ENCODE peak calls at places on chromosomes 3 and 15, in five cellular contexts. One of them, this sample, is unnamed.

GRCh38 chr3:123650101-123650500 is 65.2 kb upstream of the HACD2 start:
- DNase-seq in heart left ventricle: no peak
- DNase-seq in body of pancreas: no peak
- DNase-seq in A673: no peak
- DNase-seq in HCT116: no peak
- DNase-seq in this sample: no peak

GRCh38 chr3:68249265-68249664 is 594.9 kb upstream of the SUCLG2 start:
- DNase-seq in heart left ventricle: no peak
- DNase-seq in body of pancreas: no peak
- DNase-seq in A673: no peak
- DNase-seq in HCT116: no peak
- DNase-seq in this sample: no peak

GRCh38 chr15:66835558-66835878 is 133.5 kb downstream of the SMAD6 start:
- DNase-seq in heart left ventricle: peak; percentile 55
- DNase-seq in body of pancreas: no peak
- DNase-seq in A673: no peak
- DNase-seq in HCT116: no peak
- DNase-seq in this sample: no peak

GRCh38 chr3:45798034-45798433 is 1.7 kb upstream of the SLC6A20 start:
- DNase-seq in heart left ventricle: no peak
- DNase-seq in body of pancreas: no peak
- DNase-seq in A673: no peak
- DNase-seq in HCT116: no peak
- DNase-seq in this sample: no peak

GRCh38 chr15:25693321-25694237 is 169.5 kb downstream of the ATP10A start:
- DNase-seq in heart left ventricle: no peak
- DNase-seq in body of pancreas: no peak
- DNase-seq in A673: no peak
- DNase-seq in HCT116: no peak
- DNase-seq in this sample: no peak

GRCh38 chr15:74178326-74179100 is 5.0 kb downstream of the ISLR start:
- DNase-seq in heart left ventricle: peak; percentile 15
- DNase-seq in body of pancreas: no peak
- DNase-seq in A673: no peak
- DNase-seq in HCT116: no peak
- DNase-seq in this sample: no peak

GRCh38 chr3:108322352-108322751 is 26.0 kb downstream of the HHLA2 start:
- DNase-seq in heart left ventricle: no peak
- DNase-seq in body of pancreas: no peak
- DNase-seq in A673: peak; percentile 3
- DNase-seq in HCT116: no peak
- DNase-seq in this sample: no peak

GRCh38 chr15:88238618-88239430 is 17.7 kb downstream of the NTRK3 start:
- DNase-seq in heart left ventricle: no peak
- DNase-seq in body of pancreas: no peak
- DNase-seq in A673: no peak
- DNase-seq in HCT116: no peak
- DNase-seq in this sample: no peak

GRCh38 chr3:50165388-50166308 is 10.5 kb downstream of the SEMA3F start:
- DNase-seq in heart left ventricle: no peak
- DNase-seq in body of pancreas: no peak
- DNase-seq in A673: no peak
- DNase-seq in HCT116: no peak
- DNase-seq in this sample: peak; percentile 67

GRCh38 chr3:16478516-16478915 is 35.0 kb downstream of the RFTN1 start:
- DNase-seq in heart left ventricle: peak; percentile 49
- DNase-seq in body of pancreas: no peak
- DNase-seq in A673: no peak
- DNase-seq in HCT116: no peak
- DNase-seq in this sample: no peak

GRCh38 chr15:98689431-98689861 is 41.1 kb downstream of the IGF1R start:
- DNase-seq in heart left ventricle: no peak
- DNase-seq in body of pancreas: no peak
- DNase-seq in A673: no peak
- DNase-seq in HCT116: no peak
- DNase-seq in this sample: no peak

GRCh38 chr3:60086811-60087210 is 1037.0 kb upstream of the CFAP20DC start:
- DNase-seq in heart left ventricle: no peak
- DNase-seq in body of pancreas: no peak
- DNase-seq in A673: peak; percentile 1
- DNase-seq in HCT116: peak; percentile 32
- DNase-seq in this sample: no peak

GRCh38 chr3:127662051-127662469 is 10.7 kb upstream of the ABTB1 start:
- DNase-seq in heart left ventricle: no peak
- DNase-seq in body of pancreas: no peak
- DNase-seq in A673: no peak
- DNase-seq in HCT116: no peak
- DNase-seq in this sample: no peak

GRCh38 chr3:178900244-178900643 is 171.4 kb downstream of the ZMAT3 start:
- DNase-seq in heart left ventricle: no peak
- DNase-seq in body of pancreas: no peak
- DNase-seq in A673: no peak
- DNase-seq in HCT116: no peak
- DNase-seq in this sample: no peak

GRCh38 chr15:68682906-68683490 is 104.2 kb downstream of the CORO2B start:
- DNase-seq in heart left ventricle: no peak
- DNase-seq in body of pancreas: no peak
- DNase-seq in A673: no peak
- DNase-seq in HCT116: no peak
- DNase-seq in this sample: peak; percentile 7

GRCh38 chr3:52278510-52279069 is at the start of gene WDR82:
- DNase-seq in heart left ventricle: peak; percentile 98
- DNase-seq in body of pancreas: peak; percentile 98
- DNase-seq in A673: peak; percentile 90
- DNase-seq in HCT116: peak; percentile 79
- DNase-seq in this sample: peak; percentile 99

GRCh38 chr15:89806565-89807550 is 7.8 kb downstream of the ANPEP start:
- DNase-seq in heart left ventricle: no peak
- DNase-seq in body of pancreas: peak; percentile 97
- DNase-seq in A673: no peak
- DNase-seq in HCT116: no peak
- DNase-seq in this sample: no peak

GRCh38 chr3:183224581-183224980 is 28.5 kb upstream of the B3GNT5 start:
- DNase-seq in heart left ventricle: no peak
- DNase-seq in body of pancreas: no peak
- DNase-seq in A673: no peak
- DNase-seq in HCT116: no peak
- DNase-seq in this sample: no peak

GRCh38 chr15:66124626-66125025 is 128.9 kb downstream of the MEGF11 start:
- DNase-seq in heart left ventricle: no peak
- DNase-seq in body of pancreas: no peak
- DNase-seq in A673: no peak
- DNase-seq in HCT116: no peak
- DNase-seq in this sample: no peak

GRCh38 chr3:25155696-25156471 is 272.2 kb upstream of the RARB start:
- DNase-seq in heart left ventricle: no peak
- DNase-seq in body of pancreas: no peak
- DNase-seq in A673: no peak
- DNase-seq in HCT116: no peak
- DNase-seq in this sample: no peak

GRCh38 chr3:99848433-99848832 is 30.8 kb downstream of the CMSS1 start:
- DNase-seq in heart left ventricle: no peak
- DNase-seq in body of pancreas: no peak
- DNase-seq in A673: no peak
- DNase-seq in HCT116: no peak
- DNase-seq in this sample: no peak

GRCh38 chr3:99845335-99845734 is 27.7 kb downstream of the CMSS1 start:
- DNase-seq in heart left ventricle: no peak
- DNase-seq in body of pancreas: no peak
- DNase-seq in A673: no peak
- DNase-seq in HCT116: no peak
- DNase-seq in this sample: no peak

GRCh38 chr3:99843590-99844260 is 26.1 kb downstream of the CMSS1 start:
- DNase-seq in heart left ventricle: no peak
- DNase-seq in body of pancreas: peak; percentile 42
- DNase-seq in A673: no peak
- DNase-seq in HCT116: no peak
- DNase-seq in this sample: peak; percentile 21

GRCh38 chr3:99846472-99846871 is 28.8 kb downstream of the CMSS1 start:
- DNase-seq in heart left ventricle: no peak
- DNase-seq in body of pancreas: no peak
- DNase-seq in A673: peak; percentile 53
- DNase-seq in HCT116: no peak
- DNase-seq in this sample: peak; percentile 48

GRCh38 chr3:99845999-99846398 is 28.3 kb downstream of the CMSS1 start:
- DNase-seq in heart left ventricle: no peak
- DNase-seq in body of pancreas: no peak
- DNase-seq in A673: no peak
- DNase-seq in HCT116: no peak
- DNase-seq in this sample: no peak
- H3K27ac ChIP-seq in heart left ventricle: peak overlapping the region; percentile 73
- H3K27ac ChIP-seq in body of pancreas: no peak overlapping the region
- H3K27ac ChIP-seq in A673: no peak overlapping the region
- H3K27ac ChIP-seq in HCT116: no peak overlapping the region
- H3K27ac ChIP-seq in this sample: no peak overlapping the region

GRCh38 chr3:12999147-13000140 is 73.8 kb downstream of the IQSEC1 start:
- DNase-seq in heart left ventricle: peak; percentile 93
- DNase-seq in body of pancreas: peak; percentile 48
- DNase-seq in A673: no peak
- DNase-seq in HCT116: peak; percentile 74
- DNase-seq in this sample: peak; percentile 23

GRCh38 chr3:12995389-12996180 is 77.6 kb downstream of the IQSEC1 start:
- DNase-seq in heart left ventricle: peak; percentile 5
- DNase-seq in body of pancreas: no peak
- DNase-seq in A673: no peak
- DNase-seq in HCT116: no peak
- DNase-seq in this sample: peak; percentile 21

GRCh38 chr3:12997387-12997786 is 75.8 kb downstream of the IQSEC1 start:
- DNase-seq in heart left ventricle: no peak
- DNase-seq in body of pancreas: no peak
- DNase-seq in A673: no peak
- DNase-seq in HCT116: no peak
- DNase-seq in this sample: no peak

GRCh38 chr3:12996181-12996506 is 77.1 kb downstream of the IQSEC1 start:
- DNase-seq in heart left ventricle: no peak
- DNase-seq in body of pancreas: no peak
- DNase-seq in A673: no peak
- DNase-seq in HCT116: no peak
- DNase-seq in this sample: no peak

GRCh38 chr3:12998648-12999047 is 74.6 kb downstream of the IQSEC1 start:
- DNase-seq in heart left ventricle: no peak
- DNase-seq in body of pancreas: no peak
- DNase-seq in A673: no peak
- DNase-seq in HCT116: no peak
- DNase-seq in this sample: no peak
- H3K4me1 ChIP-seq in heart left ventricle: no peaks in the 10 kb centered on the region
- H3K4me1 ChIP-seq in body of pancreas: peaks cover 14% of the 10 kb centered on the region
- H3K4me1 ChIP-seq in A673: no peaks in the 10 kb centered on the region
- H3K4me1 ChIP-seq in HCT116: peaks cover 31% of the 10 kb centered on the region
- H3K4me1 ChIP-seq in this sample: no peaks in the 10 kb centered on the region

DNA sequence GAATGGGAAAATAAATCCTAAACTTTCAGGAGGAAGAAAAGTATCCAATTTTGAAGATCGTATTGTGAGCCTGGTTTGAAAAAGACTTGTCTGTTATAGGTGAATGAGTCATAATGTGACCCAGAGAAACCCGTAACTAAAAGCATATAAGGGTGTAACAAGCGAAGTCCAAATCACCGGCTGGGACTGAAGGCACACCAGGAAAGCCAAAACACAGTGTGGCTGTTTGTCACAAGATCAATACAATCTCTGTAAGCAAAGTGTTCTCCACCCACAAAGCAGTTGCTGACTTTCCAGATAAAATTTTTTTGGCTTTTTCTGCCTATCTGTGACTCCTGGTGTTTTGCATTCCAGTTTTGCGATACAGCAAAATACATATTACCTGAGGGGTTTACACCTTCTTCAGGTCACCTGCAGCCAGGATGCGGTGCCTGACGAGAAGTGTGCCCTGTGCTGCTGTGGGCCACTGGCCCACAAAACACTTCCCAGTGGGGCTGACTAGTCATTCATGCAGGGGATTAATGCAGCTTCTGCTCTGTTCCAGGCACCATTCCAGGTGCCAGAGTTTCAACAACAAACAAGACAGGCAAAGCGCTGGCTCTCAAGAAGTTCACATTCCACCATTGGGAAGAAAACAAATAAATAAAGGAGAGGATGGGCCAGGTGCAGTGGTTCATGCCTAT is 14.4 kb downstream of the HES1 start:
- DNase-seq in heart left ventricle: no peak
- DNase-seq in body of pancreas: no peak
- DNase-seq in A673: no peak
- DNase-seq in HCT116: no peak
- DNase-seq in this sample: no peak
- H3K27ac ChIP-seq in heart left ventricle: no peak overlapping the region
- H3K27ac ChIP-seq in body of pancreas: no peak overlapping the region
- H3K27ac ChIP-seq in A673: no peak overlapping the region
- H3K27ac ChIP-seq in HCT116: peak overlapping the region; percentile 23
- H3K27ac ChIP-seq in this sample: no peak overlapping the region

DNA sequence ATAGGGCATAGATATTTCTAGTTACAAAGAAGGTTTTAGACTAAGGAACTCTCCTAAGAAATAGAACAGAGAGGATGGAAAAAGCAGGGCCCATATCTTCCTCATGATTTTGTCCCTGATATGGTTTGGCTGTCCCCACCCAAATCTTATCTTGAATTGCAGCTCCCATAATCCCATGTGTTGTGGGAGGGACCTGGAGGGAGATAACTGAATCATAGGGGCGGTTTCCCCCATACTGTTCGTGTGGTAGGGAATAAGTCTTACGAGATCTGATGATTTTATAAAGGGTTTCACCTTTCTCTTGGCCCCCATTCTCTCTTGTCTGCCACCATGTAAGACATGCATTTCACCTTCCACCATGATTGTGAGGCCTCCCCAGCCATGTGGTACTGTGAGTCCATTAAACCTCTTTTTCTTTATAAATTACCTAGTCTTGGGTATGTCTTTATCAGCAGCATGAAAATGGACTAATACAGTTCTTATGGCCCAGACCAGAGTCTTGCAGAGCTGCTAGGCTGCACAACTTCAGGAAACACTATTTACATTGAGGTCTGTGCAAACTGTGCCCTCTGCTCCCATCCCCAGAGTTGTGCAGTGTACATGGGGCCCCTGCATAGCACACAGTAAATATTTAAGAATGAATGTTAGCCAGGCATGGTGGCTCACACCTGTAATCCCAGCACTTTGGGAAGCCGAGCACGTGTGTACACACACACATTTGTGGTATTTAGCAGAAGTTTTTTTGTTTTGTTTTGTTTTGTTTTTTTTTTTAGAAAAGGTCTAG is 20.3 kb upstream of the CA12 start:
- DNase-seq in heart left ventricle: no peak
- DNase-seq in body of pancreas: no peak
- DNase-seq in A673: no peak
- DNase-seq in HCT116: no peak
- DNase-seq in this sample: no peak
- H3K4me1 ChIP-seq in heart left ventricle: no peaks in the 10 kb centered on the region
- H3K4me1 ChIP-seq in body of pancreas: peaks cover 2% of the 10 kb centered on the region
- H3K4me1 ChIP-seq in A673: peaks cover 17% of the 10 kb centered on the region
- H3K4me1 ChIP-seq in HCT116: peaks cover 3% of the 10 kb centered on the region
- H3K4me1 ChIP-seq in this sample: no peaks in the 10 kb centered on the region

This sample was measured in ovary.